ENCODE peak calls at places on chromosomes 4 and X, in five cellular contexts. U, H, T, I and C are unnamed samples. For H3K4me1, the result is how much of the 10 kb centered on the place peaks cover.

GRCh38 chr4:6463311-6464289 is 8.8 kb downstream of the PPP2R2C start:
- DNase-seq in H (peak), T (no peak), U (no peak), I (no peak), C (no peak)

GRCh38 chr4:39346856-39347519 is 19.2 kb downstream of the RFC1 start:
- DNase-seq in I (no peak), H (no peak), U (no peak), T (no peak), C (no peak)

GRCh38 chrX:66002832-66003680 is 36.8 kb downstream of the VSIG4 start:
- DNase-seq in T (no peak), H (no peak), U (no peak), I (no peak), C (no peak)

GRCh38 chrX:103530540-103530939 is 11.3 kb upstream of the RAB40A start:
- DNase-seq in H (no peak), I (no peak), T (no peak), U (no peak), C (no peak)

GRCh38 chr4:150418757-150419410 is 163.1 kb upstream of the MAB21L2 start:
- DNase-seq in U (no peak), I (no peak), H (no peak), T (no peak), C (no peak)

GRCh38 chr4:107548211-107548905 is 171.7 kb downstream of the PAPSS1 start:
- DNase-seq in U (peak), T (no peak), I (no peak), H (no peak), C (peak)

GRCh38 chrX:24025741-24026402 is 1.1 kb downstream of the KLHL15 start:
- DNase-seq in T (no peak), I (peak), H (no peak), U (peak), C (peak)

GRCh38 chr4:129822708-129823504 is 727.0 kb downstream of the C4orf33 start:
- DNase-seq in U (no peak), T (peak), H (no peak), I (no peak), C (no peak)

GRCh38 chr4:80471701-80472100 is 136.2 kb downstream of the CFAP299 start:
- DNase-seq in U (peak), I (peak), T (no peak), H (no peak), C (no peak)

GRCh38 chrX:15349046-15349445 is 13.7 kb upstream of the PIGA start:
- DNase-seq in T (no peak), I (no peak), H (no peak), U (peak), C (peak)

GRCh38 chr4:44671636-44672035 is 6.6 kb upstream of the GUF1 start:
- DNase-seq in T (no peak), U (no peak), I (no peak), H (no peak), C (no peak)

GRCh38 chr4:16859031-16859430 is 39.4 kb downstream of the LDB2 start:
- DNase-seq in H (no peak), U (no peak), T (no peak), I (no peak), C (no peak)

DNA sequence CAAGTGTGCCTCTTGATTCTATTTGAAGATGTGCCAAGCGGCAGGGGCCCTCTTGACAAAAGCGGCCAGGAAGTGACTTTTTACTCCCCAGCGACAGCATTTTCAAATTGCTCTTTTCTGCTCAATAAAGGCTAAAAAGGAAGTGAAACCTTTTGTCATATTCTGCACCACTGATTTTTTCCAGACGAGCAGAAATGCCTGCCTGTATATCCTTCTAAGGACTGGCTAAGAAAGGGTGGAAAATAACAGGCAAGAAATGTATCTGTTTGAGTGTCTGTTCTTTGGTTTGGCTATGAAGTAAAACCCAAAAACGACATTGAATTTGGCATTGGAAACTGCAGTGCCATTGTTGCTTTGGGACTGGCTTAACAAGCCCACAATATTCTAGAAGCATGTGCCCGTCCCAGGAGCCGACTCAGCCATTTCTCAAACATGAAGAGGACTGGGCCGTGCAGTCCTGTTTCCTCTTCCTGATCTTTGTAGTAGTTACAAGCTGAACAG is 25.5 kb downstream of the TMSB4X start:
- DNase-seq in T (no peak), H (no peak), U (no peak), I (no peak), C (no peak)
- H3K4me1 ChIP-seq in T (under half), H (under half), U (under half), I (under half), C (under half)

GRCh38 chrX:131816551-131817136 is 206.5 kb upstream of the STK26 start:
- DNase-seq in U (no peak), H (no peak), I (peak), T (no peak), C (peak)
- H3K4me3 ChIP-seq in U (no peak), H (no peak), I (no peak), T (peak), C (peak)

GRCh38 chr4:176690716-176691115 is 102.0 kb downstream of the VEGFC start:
- DNase-seq in I (no peak), U (no peak), H (no peak), T (no peak), C (no peak)
- H3K4me1 ChIP-seq in I (under half), U (under half), H (under half), T (under half), C (under half)

GRCh38 chr4:41358626-41359025 is 101.9 kb downstream of the UCHL1 start:
- DNase-seq in T (peak), H (no peak), I (no peak), U (peak), C (no peak)

GRCh38 chr4:41360214-41360910 is 103.6 kb downstream of the UCHL1 start:
- DNase-seq in U (peak), H (peak), I (peak), T (peak), C (peak)

GRCh38 chr4:41360911-41361830 is 104.4 kb downstream of the UCHL1 start:
- DNase-seq in T (peak), H (peak), I (peak), U (peak), C (peak)

GRCh38 chr4:41359069-41359769 is 102.5 kb downstream of the UCHL1 start:
- DNase-seq in T (no peak), U (no peak), H (no peak), I (no peak), C (no peak)

DNA sequence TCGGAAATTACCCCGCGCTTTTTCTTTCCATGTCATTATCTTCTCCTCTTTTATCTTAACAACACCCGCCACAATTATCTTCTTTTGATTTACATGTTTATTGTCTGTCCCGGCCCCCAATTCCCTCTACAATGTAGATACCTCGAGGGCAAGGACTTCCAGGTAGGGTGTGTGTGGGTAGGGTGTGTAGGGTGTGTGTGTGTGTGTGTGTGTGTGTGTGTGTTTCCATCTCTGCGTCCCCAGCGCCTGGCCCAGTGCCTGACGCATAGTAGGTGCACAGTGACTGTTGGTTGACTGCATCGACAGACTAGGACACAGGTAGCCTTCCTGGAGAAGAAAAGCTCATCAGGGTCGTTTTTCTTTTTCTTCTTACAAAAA is 103.1 kb downstream of the UCHL1 start:
- DNase-seq in U (no peak), T (no peak), I (no peak), H (no peak), C (no peak)
- H3K4me3 ChIP-seq in U (peak), T (peak), I (peak), H (peak), C (peak)